ENCODE peak calls at places on chromosomes 12 and 14, in five cellular contexts. C is GM13977, K is breast epithelium, I is colonic mucosa, Y is testis. G is an unnamed sample.

GRCh38 chr12:124770725-124771124 is 92.9 kb downstream of the SCARB1 start:
- DNase-seq in C (no peak), Y (no peak), K (no peak), I (no peak), G (no peak)

GRCh38 chr14:31024577-31025334 is 693 bp upstream of the AP4S1 start:
- DNase-seq in C (no peak), I (no peak), K (no peak), Y (no peak), G (no peak)

GRCh38 chr12:64696065-64696741 is 63.0 kb downstream of the GNS start:
- DNase-seq in Y (no peak), I (no peak), K (no peak), C (no peak), G (no peak)

GRCh38 chr12:78719721-78720120 is 144.9 kb upstream of the SYT1 start:
- DNase-seq in I (no peak), K (no peak), C (no peak), Y (no peak), G (no peak)

GRCh38 chr14:100535287-100536131 is 51.7 kb downstream of the BEGAIN start:
- DNase-seq in K (peak), Y (peak), I (peak), C (peak), G (peak)

GRCh38 chr14:22900088-22900799 is 17.2 kb downstream of the REM2 start:
- DNase-seq in Y (peak), K (no peak), I (peak), C (peak), G (no peak)

GRCh38 chr14:57245941-57246340 is 22.8 kb downstream of the EXOC5 start:
- DNase-seq in C (no peak), I (no peak), K (no peak), Y (no peak), G (no peak)

GRCh38 chr14:20632831-20633771 is 8.4 kb downstream of the OR6S1 start:
- DNase-seq in C (peak), K (no peak), I (peak), Y (no peak), G (no peak)

GRCh38 chr12:212799-213526 is 994 bp downstream of the SLC6A12 start:
- DNase-seq in K (no peak), C (no peak), Y (peak), I (peak), G (no peak)

GRCh38 chr12:45192041-45192695 is 23.7 kb upstream of the ANO6 start:
- DNase-seq in I (no peak), K (no peak), Y (no peak), C (no peak), G (no peak)

GRCh38 chr14:103742499-103743255 is 27.1 kb downstream of the ZFYVE21 start:
- DNase-seq in C (no peak), I (no peak), Y (no peak), K (no peak), G (no peak)

GRCh38 chr12:16955083-16955657 is 349.2 kb upstream of the LMO3 start:
- DNase-seq in C (no peak), Y (no peak), I (no peak), K (no peak), G (no peak)

GRCh38 chr12:113005759-113006158 is 27.4 kb downstream of the OAS2 start:
- DNase-seq in K (no peak), Y (no peak), I (no peak), C (no peak), G (no peak)

GRCh38 chr12:106682594-106683234 is 91.8 kb upstream of the RIC8B start:
- DNase-seq in C (no peak), K (no peak), I (no peak), Y (no peak), G (no peak)

GRCh38 chr12:131055093-131055465 is 101.4 kb downstream of the ADGRD1 start:
- DNase-seq in I (no peak), C (no peak), Y (no peak), K (no peak), G (no peak)

GRCh38 chr12:51721281-51721940 is 127.1 kb downstream of the FIGNL2 start:
- DNase-seq in I (no peak), Y (peak), C (peak), K (no peak), G (peak)

GRCh38 chr14:42174357-42174756 is 567.7 kb downstream of the LRFN5 start:
- DNase-seq in C (no peak), I (no peak), K (no peak), Y (no peak), G (no peak)

GRCh38 chr12:104006929-104007328 is 41.3 kb downstream of the TDG start:
- DNase-seq in Y (no peak), K (no peak), C (no peak), I (no peak), G (no peak)

GRCh38 chr12:130482448-130482847 is 144.8 kb downstream of the PIWIL1 start:
- DNase-seq in C (no peak), K (no peak), Y (no peak), I (no peak), G (peak)

GRCh38 chr14:58072288-58073071 is 79.5 kb downstream of the ARMH4 start:
- DNase-seq in C (peak), Y (peak), K (no peak), I (peak), G (no peak)

DNA sequence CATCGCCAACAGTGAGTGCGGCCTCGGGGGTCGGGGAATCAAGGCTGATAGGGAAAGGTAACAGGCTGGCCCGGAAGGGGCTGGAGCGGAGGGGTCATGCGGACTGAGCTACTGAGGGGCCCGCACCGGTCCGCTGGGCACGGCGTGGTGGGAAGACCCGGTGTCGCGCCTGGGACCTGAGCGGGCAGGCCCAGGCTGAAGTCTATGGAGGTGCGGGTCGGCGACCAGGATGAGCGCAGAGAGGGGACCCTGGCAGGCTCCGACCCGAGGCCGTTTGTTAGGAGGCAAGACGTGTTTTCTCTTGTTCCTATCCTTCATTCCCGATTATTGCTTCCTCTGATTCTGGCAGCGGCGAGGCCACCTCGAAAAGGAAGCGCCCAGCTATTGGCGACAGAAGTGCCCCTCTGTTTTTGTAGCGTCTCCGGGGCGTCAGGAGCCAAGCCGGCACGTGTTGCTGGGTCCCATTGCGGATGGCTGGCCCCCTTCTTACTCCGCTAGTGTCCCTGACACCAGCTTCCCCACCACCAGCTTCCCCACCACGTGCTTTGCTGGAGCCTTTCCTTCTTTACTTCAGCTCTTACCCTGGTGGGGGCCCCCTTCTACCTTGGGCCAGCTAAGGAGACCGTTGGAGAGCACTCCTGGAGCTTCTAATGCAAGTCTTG is 587 bp downstream of the PA2G4 start:
- DNase-seq in I (no peak), C (no peak), K (no peak), Y (no peak), G (peak)
- TF ChIP-seq CTCF in I (no peak), C (no peak), K (no peak), Y (no peak), G (no peak)

GRCh38 chr12:40446385-40446784 is 221.6 kb downstream of the LRRK2 start:
- DNase-seq in K (no peak), I (no peak), Y (no peak), C (peak), G (no peak)
- TF ChIP-seq CTCF in K (no peak), I (no peak), Y (no peak), C (peak), G (peak)

DNA sequence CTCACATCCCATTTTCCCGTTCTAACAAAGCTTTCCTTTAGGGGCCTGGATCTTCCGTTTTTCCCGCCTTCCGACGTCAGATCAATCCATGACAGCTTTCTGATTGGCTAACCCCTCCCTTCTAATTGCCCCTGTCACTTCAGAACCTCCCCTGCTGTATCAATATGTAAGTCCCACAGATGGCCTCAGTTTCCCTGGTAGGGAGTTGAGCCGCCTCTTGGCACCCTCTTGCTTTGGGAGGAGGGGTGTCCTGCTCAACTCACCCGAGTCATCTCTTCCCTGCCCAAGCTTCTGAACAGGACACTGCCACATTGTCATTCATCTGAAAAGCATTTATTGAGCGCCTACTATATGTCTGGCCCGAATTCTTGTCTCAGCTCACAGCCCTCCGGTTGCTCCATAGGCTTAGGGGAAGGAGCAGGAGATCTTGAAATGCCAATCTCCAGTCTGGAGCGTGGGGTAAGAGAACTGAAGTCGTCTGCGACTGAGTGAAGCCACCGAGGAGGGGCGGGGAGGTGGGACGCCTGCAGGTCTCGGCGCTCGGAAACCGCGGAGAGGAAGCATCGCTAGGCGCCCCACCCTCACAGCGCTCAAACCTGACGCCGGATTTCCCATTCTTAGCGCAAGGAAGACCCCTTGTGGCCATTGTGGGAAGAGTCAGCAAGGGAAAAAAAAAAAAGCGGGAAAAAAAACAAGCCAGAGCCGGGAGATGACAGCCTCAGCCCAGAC is 28.0 kb upstream of the SMUG1 start:
- DNase-seq in I (peak), C (peak), K (peak), Y (peak), G (peak)
- TF ChIP-seq CTCF in I (peak), C (peak), K (peak), Y (no peak), G (peak)

GRCh38 chr12:93127582-93128331 is 198.7 kb upstream of the EEA1 start:
- DNase-seq in Y (peak), K (peak), I (no peak), C (no peak), G (no peak)
- TF ChIP-seq CTCF in Y (peak), K (peak), I (no peak), C (no peak), G (peak)

DNA sequence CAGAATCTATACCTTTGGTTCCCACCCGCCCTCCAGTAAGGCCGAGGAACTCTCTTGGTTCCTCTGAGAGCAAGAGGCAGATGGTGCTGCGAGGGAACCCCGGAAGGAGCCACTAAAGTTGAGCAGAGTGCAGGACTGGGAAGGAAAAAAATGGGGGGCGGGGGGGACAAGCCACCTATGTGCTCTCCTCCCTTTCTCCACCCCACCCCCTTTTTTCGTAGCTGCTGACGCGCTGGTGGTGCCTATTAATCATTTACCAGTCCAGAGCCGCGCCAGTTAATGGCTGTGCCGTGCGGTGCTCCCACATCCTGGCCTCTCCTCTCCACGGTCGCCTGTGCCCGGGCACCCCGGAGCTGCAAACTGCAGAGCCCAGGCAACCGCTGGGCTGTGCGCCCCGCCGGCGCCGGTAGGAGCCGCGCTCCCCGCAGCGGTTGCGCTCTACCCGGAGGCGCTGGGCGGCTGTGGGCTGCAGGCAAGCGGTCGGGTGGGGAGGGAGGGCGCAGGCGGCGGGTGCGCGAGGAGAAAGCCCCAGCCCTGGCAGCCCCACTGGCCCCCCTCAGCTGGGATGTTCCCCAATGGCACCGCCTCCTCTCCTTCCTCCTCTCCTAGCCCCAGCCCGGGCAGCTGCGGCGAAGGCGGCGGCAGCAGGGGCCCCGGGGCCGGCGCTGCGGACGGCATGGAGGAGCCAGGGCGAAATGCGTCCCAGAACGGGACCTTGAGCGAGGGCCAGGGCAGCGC is 1.3 kb downstream of the SSTR1 start:
- DNase-seq in K (no peak), I (peak), Y (no peak), C (no peak), G (peak)
- TF ChIP-seq CTCF in K (no peak), I (no peak), Y (no peak), C (no peak), G (no peak)

DNA sequence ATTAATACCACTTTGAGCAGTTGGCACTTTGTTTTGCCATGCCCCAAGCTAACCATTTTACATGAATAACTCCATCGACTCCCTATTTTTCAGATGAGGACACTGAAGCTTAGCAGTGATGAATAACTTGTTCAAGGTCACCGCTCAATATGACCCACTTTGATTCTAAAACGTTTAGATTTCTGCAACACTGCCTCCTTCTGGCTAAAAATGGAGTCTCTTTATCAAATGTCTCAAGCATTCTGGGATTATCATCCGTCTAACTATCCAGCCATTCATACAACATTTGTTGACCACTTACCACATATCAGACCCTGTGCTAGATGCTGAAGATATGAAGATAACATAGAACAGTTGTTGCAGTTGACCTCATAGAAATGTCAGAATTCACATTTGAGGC is 298.0 kb downstream of the PPFIA2 start:
- DNase-seq in C (no peak), K (no peak), Y (no peak), I (no peak), G (no peak)
- TF ChIP-seq CTCF in C (peak), K (no peak), Y (no peak), I (no peak), G (no peak)